ENCODE peak calls at places on chromosome 22, in eight cellular contexts. E is right lobe of liver, L is AG09309, C is body of pancreas, A is left ventricle myocardium inferior, S is esophagus muscularis mucosa, H is mucosa of descending colon, R is choroid plexus epithelial cell. G is an unnamed sample.
A peak's percentile ranks its signal among the peaks of the same experiment; 100 is the strongest.

GRCh38 chr22:39348909-39349505 is 784 bp upstream of the SYNGR1 start:
- DNase-seq in E (no peak), L (no peak), C (peak; percentile 37), A (peak; percentile 33), S (no peak), H (no peak), R (no peak), G (no peak)

GRCh38 chr22:19818264-19819208 is 36.1 kb downstream of the GNB1L start:
- DNase-seq in E (no peak), L (no peak), C (no peak), A (no peak), S (no peak), H (no peak), R (no peak), G (no peak)

GRCh38 chr22:40010752-40011145 is 16.0 kb downstream of the FAM83F start:
- DNase-seq in E (no peak), L (no peak), C (no peak), A (no peak), S (no peak), H (no peak), R (no peak), G (no peak)

GRCh38 chr22:46147471-46148267 is 2.7 kb upstream of the PPARA start:
- DNase-seq in E (peak; percentile 96), L (no peak), C (no peak), A (peak; percentile 69), S (no peak), H (peak; percentile 62), R (no peak), G (peak; percentile 65)

GRCh38 chr22:50507421-50507990 is at the start of gene LMF2:
- DNase-seq in E (peak; percentile 95), L (peak; percentile 11), C (peak; percentile 92), A (peak; percentile 90), S (peak; percentile 99), H (peak; percentile 96), R (no peak), G (peak; percentile 42)

GRCh38 chr22:20508815-20509271 is 1.4 kb downstream of the MED15 start:
- DNase-seq in E (no peak), L (no peak), C (no peak), A (no peak), S (no peak), H (no peak), R (no peak), G (no peak)

GRCh38 chr22:37843746-37844089 is 416 bp downstream of the ANKRD54 start:
- DNase-seq in E (no peak), L (no peak), C (no peak), A (peak; percentile 47), S (peak; percentile 93), H (peak; percentile 80), R (peak; percentile 31), G (no peak)

GRCh38 chr22:20125201-20126174 is 6.1 kb upstream of the ZDHHC8 start:
- DNase-seq in E (peak; percentile 88), L (no peak), C (no peak), A (no peak), S (no peak), H (no peak), R (no peak), G (no peak)

GRCh38 chr22:24875862-24876506 is 70.0 kb downstream of the SGSM1 start:
- DNase-seq in E (no peak), L (no peak), C (no peak), A (no peak), S (no peak), H (no peak), R (peak; percentile 30), G (no peak)

GRCh38 chr22:46935506-46936377 is 173.3 kb downstream of the TBC1D22A start:
- DNase-seq in E (peak; percentile 91), L (no peak), C (no peak), A (no peak), S (no peak), H (no peak), R (peak; percentile 20), G (no peak)

GRCh38 chr22:40030026-40030756 is 35.4 kb downstream of the FAM83F start:
- DNase-seq in E (no peak), L (no peak), C (no peak), A (no peak), S (no peak), H (no peak), R (no peak), G (no peak)

GRCh38 chr22:26360169-26360885 is 68.7 kb upstream of the ASPHD2 start:
- DNase-seq in E (no peak), L (no peak), C (peak; percentile 68), A (peak; percentile 34), S (peak; percentile 93), H (no peak), R (peak; percentile 84), G (peak; percentile 68)

GRCh38 chr22:39349506-39349966 is 255 bp upstream of the SYNGR1 start:
- DNase-seq in E (no peak), L (no peak), C (peak; percentile 33), A (peak; percentile 44), S (no peak), H (no peak), R (no peak), G (no peak)

GRCh38 chr22:29512031-29512430 is 32.0 kb downstream of the NEFH start:
- DNase-seq in E (no peak), L (no peak), C (no peak), A (no peak), S (no peak), H (no peak), R (no peak), G (no peak)

GRCh38 chr22:48720662-48721393 is 1106.8 kb downstream of the BRD1 start:
- DNase-seq in E (peak; percentile 44), L (no peak), C (no peak), A (no peak), S (no peak), H (peak; percentile 37), R (no peak), G (no peak)

GRCh38 chr22:35564975-35565867 is 24.6 kb downstream of the RASD2 start:
- DNase-seq in E (no peak), L (no peak), C (no peak), A (no peak), S (no peak), H (no peak), R (peak; percentile 59), G (peak; percentile 21)

GRCh38 chr22:35569916-35570315 is 29.3 kb downstream of the RASD2 start:
- DNase-seq in E (no peak), L (no peak), C (no peak), A (no peak), S (no peak), H (no peak), R (no peak), G (no peak)

GRCh38 chr22:35567214-35567792 is 26.7 kb downstream of the RASD2 start:
- DNase-seq in E (no peak), L (no peak), C (no peak), A (no peak), S (no peak), H (no peak), R (no peak), G (no peak)

GRCh38 chr22:35568751-35569725 is 28.4 kb downstream of the RASD2 start:
- DNase-seq in E (no peak), L (peak; percentile 44), C (no peak), A (no peak), S (no peak), H (no peak), R (no peak), G (peak; percentile 57)

DNA sequence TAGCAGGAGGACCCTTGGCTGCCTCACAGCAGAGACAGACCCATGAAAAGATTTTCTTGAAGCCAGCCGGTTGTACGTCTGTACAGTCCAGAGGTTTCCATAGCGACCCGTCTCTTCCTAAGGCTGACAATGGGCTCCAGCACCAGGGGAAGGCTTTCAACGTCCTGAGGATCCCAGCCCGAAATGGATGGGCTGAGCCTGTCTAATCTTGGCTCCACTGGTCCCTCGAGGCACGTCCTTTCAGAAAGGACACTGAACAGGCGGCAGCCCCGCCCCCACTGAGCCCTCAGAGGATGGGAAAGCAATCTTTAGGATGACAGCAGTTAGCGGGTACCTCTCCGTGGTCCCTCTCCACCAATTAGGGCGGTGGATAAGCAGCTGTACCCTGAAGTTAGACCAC is 27.2 kb downstream of the RASD2 start:
- DNase-seq in E (no peak), L (no peak), C (no peak), A (peak; percentile 62), S (no peak), H (no peak), R (no peak), G (no peak)
- H3K4me3 ChIP-seq in E (no peak overlapping the region), L (no peak overlapping the region), C (no peak overlapping the region), A (no peak overlapping the region), S (no peak overlapping the region), H (no peak overlapping the region), R (no peak overlapping the region), G (no peak overlapping the region)

DNA sequence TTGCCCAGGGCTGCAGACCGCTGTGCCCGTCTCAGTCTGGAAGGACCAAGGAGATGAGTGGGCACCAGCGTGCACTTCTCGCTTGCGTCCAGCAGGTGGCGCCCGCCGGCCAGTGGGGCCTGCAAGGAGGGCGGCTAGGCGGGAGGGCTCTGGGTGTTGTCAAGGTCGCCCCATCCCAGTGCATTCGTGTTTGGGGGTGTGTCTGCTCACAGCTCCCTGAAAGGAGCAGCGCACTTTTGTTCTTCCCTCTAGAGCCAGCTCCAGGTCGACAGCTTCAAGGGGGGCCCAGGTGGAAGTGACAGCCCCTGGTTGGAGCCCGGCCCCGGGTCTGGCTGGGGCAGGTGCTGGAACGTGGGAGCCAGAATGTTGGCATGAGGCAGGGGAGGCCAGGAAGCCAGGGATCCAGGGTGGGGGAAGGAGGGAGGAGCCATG is 23.4 kb upstream of the MPPED1 start:
- DNase-seq in E (peak; percentile 81), L (no peak), C (peak; percentile 67), A (peak; percentile 65), S (no peak), H (peak; percentile 73), R (peak; percentile 70), G (peak; percentile 35)
- H3K4me3 ChIP-seq in E (no peak overlapping the region), L (no peak overlapping the region), C (no peak overlapping the region), A (no peak overlapping the region), S (no peak overlapping the region), H (no peak overlapping the region), R (no peak overlapping the region), G (no peak overlapping the region)

DNA sequence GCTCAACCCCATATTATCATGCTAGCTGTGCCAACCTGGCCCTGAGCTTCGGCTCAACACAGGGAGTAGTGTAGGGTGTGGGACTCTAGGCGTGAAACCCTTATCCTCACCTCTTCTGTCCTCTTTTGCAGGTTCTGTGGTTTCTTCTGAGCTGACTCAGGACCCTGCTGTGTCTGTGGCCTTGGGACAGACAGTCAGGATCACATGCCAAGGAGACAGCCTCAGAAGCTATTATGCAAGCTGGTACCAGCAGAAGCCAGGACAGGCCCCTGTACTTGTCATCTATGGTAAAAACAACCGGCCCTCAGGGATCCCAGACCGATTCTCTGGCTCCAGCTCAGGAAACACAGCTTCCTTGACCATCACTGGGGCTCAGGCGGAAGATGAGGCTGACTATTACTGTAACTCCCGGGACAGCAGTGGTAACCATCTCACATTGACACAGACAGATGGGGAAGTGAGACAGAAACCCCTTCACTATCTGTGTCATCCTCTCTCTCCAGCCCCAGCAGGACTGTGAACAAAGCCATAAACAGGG is 76.4 kb downstream of the GGTLC2 start:
- DNase-seq in E (no peak), L (no peak), C (peak; percentile 60), A (no peak), S (peak; percentile 77), H (no peak), R (peak; percentile 25), G (peak; percentile 6)
- H3K4me3 ChIP-seq in E (no peak overlapping the region), L (no peak overlapping the region), C (no peak overlapping the region), A (no peak overlapping the region), S (no peak overlapping the region), H (no peak overlapping the region), R (no peak overlapping the region), G (no peak overlapping the region)

DNA sequence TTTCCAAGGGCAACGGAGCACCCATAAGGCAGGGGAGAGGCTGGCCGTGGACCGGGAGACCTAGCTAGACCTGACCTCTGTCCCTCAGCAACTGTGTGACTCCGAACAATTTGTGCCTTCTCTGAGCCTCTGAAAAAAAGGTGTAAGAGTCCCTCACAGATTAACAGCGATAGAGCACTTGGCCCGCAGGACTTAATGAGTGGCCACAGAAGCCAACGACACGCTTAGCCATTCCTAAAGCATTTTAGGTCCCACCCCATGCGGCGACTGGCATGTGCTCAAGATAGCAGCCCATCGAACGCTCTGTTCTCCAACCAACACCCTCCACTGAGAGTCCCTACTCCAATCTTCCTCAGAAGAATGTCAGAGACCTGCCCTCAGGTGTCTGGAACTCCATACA is 1.5 kb downstream of the SULT4A1 start:
- DNase-seq in E (peak; percentile 28), L (no peak), C (no peak), A (no peak), S (no peak), H (peak; percentile 13), R (no peak), G (no peak)
- H3K4me3 ChIP-seq in E (no peak overlapping the region), L (no peak overlapping the region), C (no peak overlapping the region), A (no peak overlapping the region), S (no peak overlapping the region), H (no peak overlapping the region), R (no peak overlapping the region), G (no peak overlapping the region)